ENCODE peak calls at places on chromosomes 16 and 17, in seven cellular contexts. E is T follicular helper cell; T is naive thymus-derived CD8-positive, alpha-beta T cell; R is aorta; B is iris pigment epithelial cell; S is HFFc6; M is COR-L47. F is an unnamed sample.

GRCh38 chr16:68470461-68471150 is 22.3 kb upstream of the SMPD3 start:
- DNase-seq in E (no peak), T (no peak), R (no peak), B (no peak), S (no peak), M (no peak), F (peak)

GRCh38 chr16:2425825-2426430 is 3.3 kb upstream of the CCNF start:
- DNase-seq in E (no peak), T (no peak), R (no peak), B (no peak), S (no peak), M (no peak), F (no peak)

GRCh38 chr17:14308965-14309879 is 8.3 kb downstream of the HS3ST3B1 start:
- DNase-seq in E (peak), T (peak), R (peak), B (peak), S (peak), M (no peak), F (peak)

GRCh38 chr16:55632259-55632658 is 23.5 kb upstream of the SLC6A2 start:
- DNase-seq in E (no peak), T (no peak), R (no peak), B (no peak), S (no peak), M (no peak), F (no peak)

GRCh38 chr17:74870512-74870911 is 2.3 kb downstream of the FDXR start:
- DNase-seq in E (no peak), T (no peak), R (no peak), B (peak), S (peak), M (no peak), F (no peak)

GRCh38 chr16:81785138-81785924 is 6.2 kb downstream of the PLCG2 start:
- DNase-seq in E (no peak), T (no peak), R (no peak), B (no peak), S (no peak), M (no peak), F (no peak)

GRCh38 chr17:47917581-47917980 is 21.5 kb downstream of the SP2 start:
- DNase-seq in E (no peak), T (no peak), R (no peak), B (no peak), S (no peak), M (no peak), F (no peak)

GRCh38 chr17:55587608-55588139 is 76.4 kb upstream of the SMIM36 start:
- DNase-seq in E (no peak), T (no peak), R (no peak), B (peak), S (peak), M (no peak), F (no peak)

GRCh38 chr16:6446370-6446769 is 886.3 kb upstream of the RBFOX1 start:
- DNase-seq in E (no peak), T (no peak), R (no peak), B (no peak), S (no peak), M (no peak), F (no peak)

GRCh38 chr17:49216482-49216881 is 6.0 kb downstream of the ABI3 start:
- DNase-seq in E (no peak), T (no peak), R (no peak), B (no peak), S (no peak), M (no peak), F (no peak)

GRCh38 chr16:12305847-12306246 is 329.3 kb downstream of the SNX29 start:
- DNase-seq in E (no peak), T (no peak), R (no peak), B (no peak), S (no peak), M (no peak), F (no peak)

F was measured in GM12865.